ENCODE peak calls at places on chromosomes 4 and X, in five cellular contexts. One of them, this sample, is unnamed.

GRCh38 chr4:132218406-132218805 is 930.7 kb upstream of the PCDH10 start:
- DNase-seq in left ventricle myocardium inferior: no peak
- DNase-seq in activated naive CD4-positive, alpha-beta T cell treated with anti-CD3 and anti-CD28 coated beads for 36 hours: no peak
- DNase-seq in cardiac muscle cell: no peak
- DNase-seq in amniotic stem cell: no peak
- DNase-seq in this sample: no peak

GRCh38 chr4:1297456-1298325 is 8.0 kb downstream of the MAEA start:
- DNase-seq in cardiac muscle cell: no peak
- DNase-seq in amniotic stem cell: no peak
- DNase-seq in left ventricle myocardium inferior: no peak
- DNase-seq in activated naive CD4-positive, alpha-beta T cell treated with anti-CD3 and anti-CD28 coated beads for 36 hours: no peak
- DNase-seq in this sample: no peak

GRCh38 chrX:2485460-2485753 is 15.4 kb downstream of the DHRSX start:
- DNase-seq in cardiac muscle cell: no peak
- DNase-seq in activated naive CD4-positive, alpha-beta T cell treated with anti-CD3 and anti-CD28 coated beads for 36 hours: no peak
- DNase-seq in left ventricle myocardium inferior: no peak
- DNase-seq in amniotic stem cell: no peak
- DNase-seq in this sample: no peak

GRCh38 chr4:103136671-103137445 is 37.2 kb upstream of the BDH2 start:
- DNase-seq in left ventricle myocardium inferior: no peak
- DNase-seq in activated naive CD4-positive, alpha-beta T cell treated with anti-CD3 and anti-CD28 coated beads for 36 hours: no peak
- DNase-seq in cardiac muscle cell: no peak
- DNase-seq in amniotic stem cell: no peak
- DNase-seq in this sample: no peak

GRCh38 chrX:115712484-115712883 is 151.5 kb downstream of the PLS3 start:
- DNase-seq in amniotic stem cell: no peak
- DNase-seq in cardiac muscle cell: no peak
- DNase-seq in left ventricle myocardium inferior: no peak
- DNase-seq in activated naive CD4-positive, alpha-beta T cell treated with anti-CD3 and anti-CD28 coated beads for 36 hours: no peak
- DNase-seq in this sample: no peak

GRCh38 chr4:113057891-113058290 is 8.4 kb downstream of the ANK2 start:
- DNase-seq in amniotic stem cell: no peak
- DNase-seq in cardiac muscle cell: no peak
- DNase-seq in activated naive CD4-positive, alpha-beta T cell treated with anti-CD3 and anti-CD28 coated beads for 36 hours: no peak
- DNase-seq in left ventricle myocardium inferior: no peak
- DNase-seq in this sample: no peak

GRCh38 chr4:69970071-69970470 is 4.5 kb upstream of the CSN2 start:
- DNase-seq in activated naive CD4-positive, alpha-beta T cell treated with anti-CD3 and anti-CD28 coated beads for 36 hours: no peak
- DNase-seq in cardiac muscle cell: no peak
- DNase-seq in amniotic stem cell: no peak
- DNase-seq in left ventricle myocardium inferior: no peak
- DNase-seq in this sample: no peak

GRCh38 chr4:179125870-179126269 is 1683.6 kb upstream of the AGA start:
- DNase-seq in cardiac muscle cell: no peak
- DNase-seq in amniotic stem cell: no peak
- DNase-seq in left ventricle myocardium inferior: no peak
- DNase-seq in activated naive CD4-positive, alpha-beta T cell treated with anti-CD3 and anti-CD28 coated beads for 36 hours: no peak
- DNase-seq in this sample: no peak

GRCh38 chr4:41133619-41134018 is 80.7 kb downstream of the APBB2 start:
- DNase-seq in cardiac muscle cell: peak
- DNase-seq in amniotic stem cell: no peak
- DNase-seq in left ventricle myocardium inferior: no peak
- DNase-seq in activated naive CD4-positive, alpha-beta T cell treated with anti-CD3 and anti-CD28 coated beads for 36 hours: no peak
- DNase-seq in this sample: peak

GRCh38 chrX:123169247-123169901 is 14.7 kb upstream of the GRIA3 start:
- DNase-seq in cardiac muscle cell: no peak
- DNase-seq in activated naive CD4-positive, alpha-beta T cell treated with anti-CD3 and anti-CD28 coated beads for 36 hours: no peak
- DNase-seq in amniotic stem cell: no peak
- DNase-seq in left ventricle myocardium inferior: no peak
- DNase-seq in this sample: no peak

GRCh38 chr4:138659640-138660325 is 355.8 kb upstream of the NOCT start:
- DNase-seq in amniotic stem cell: no peak
- DNase-seq in cardiac muscle cell: no peak
- DNase-seq in left ventricle myocardium inferior: no peak
- DNase-seq in activated naive CD4-positive, alpha-beta T cell treated with anti-CD3 and anti-CD28 coated beads for 36 hours: no peak
- DNase-seq in this sample: no peak

GRCh38 chr4:158521490-158522111 is at the start of gene RXFP1:
- DNase-seq in cardiac muscle cell: no peak
- DNase-seq in activated naive CD4-positive, alpha-beta T cell treated with anti-CD3 and anti-CD28 coated beads for 36 hours: no peak
- DNase-seq in amniotic stem cell: no peak
- DNase-seq in left ventricle myocardium inferior: no peak
- DNase-seq in this sample: no peak

GRCh38 chr4:7861440-7861881 is 78.2 kb downstream of the AFAP1 start:
- DNase-seq in activated naive CD4-positive, alpha-beta T cell treated with anti-CD3 and anti-CD28 coated beads for 36 hours: no peak
- DNase-seq in amniotic stem cell: peak
- DNase-seq in cardiac muscle cell: no peak
- DNase-seq in left ventricle myocardium inferior: peak
- DNase-seq in this sample: no peak

GRCh38 chr4:6250235-6250983 is 19.2 kb upstream of the WFS1 start:
- DNase-seq in amniotic stem cell: peak
- DNase-seq in cardiac muscle cell: peak
- DNase-seq in activated naive CD4-positive, alpha-beta T cell treated with anti-CD3 and anti-CD28 coated beads for 36 hours: no peak
- DNase-seq in left ventricle myocardium inferior: no peak
- DNase-seq in this sample: peak

GRCh38 chrX:107775734-107776511 is at the start of gene TSC22D3:
- DNase-seq in activated naive CD4-positive, alpha-beta T cell treated with anti-CD3 and anti-CD28 coated beads for 36 hours: peak
- DNase-seq in cardiac muscle cell: peak
- DNase-seq in amniotic stem cell: peak
- DNase-seq in left ventricle myocardium inferior: peak
- DNase-seq in this sample: peak

GRCh38 chr4:26048378-26048882 is 134.4 kb downstream of the SMIM20 start:
- DNase-seq in left ventricle myocardium inferior: peak
- DNase-seq in cardiac muscle cell: no peak
- DNase-seq in activated naive CD4-positive, alpha-beta T cell treated with anti-CD3 and anti-CD28 coated beads for 36 hours: no peak
- DNase-seq in amniotic stem cell: peak
- DNase-seq in this sample: no peak

GRCh38 chr4:148442830-148443549 is 776 bp upstream of the NR3C2 start:
- DNase-seq in amniotic stem cell: no peak
- DNase-seq in cardiac muscle cell: peak
- DNase-seq in left ventricle myocardium inferior: peak
- DNase-seq in activated naive CD4-positive, alpha-beta T cell treated with anti-CD3 and anti-CD28 coated beads for 36 hours: no peak
- DNase-seq in this sample: no peak

GRCh38 chr4:168710353-168710946 is 213.6 kb downstream of the PALLD start:
- DNase-seq in cardiac muscle cell: peak
- DNase-seq in amniotic stem cell: peak
- DNase-seq in activated naive CD4-positive, alpha-beta T cell treated with anti-CD3 and anti-CD28 coated beads for 36 hours: peak
- DNase-seq in left ventricle myocardium inferior: no peak
- DNase-seq in this sample: peak

This sample was measured in WERI-Rb-1.